ENCODE peak calls at places on chromosome 13, in six cellular contexts. D, Z, A, F, P and V are unnamed samples.

GRCh38 chr13:27526516-27526915 is 76.2 kb upstream of the MTIF3 start:
- DNase-seq in Z (no peak), D (no peak), A (no peak), P (no peak), F (no peak), V (no peak)

GRCh38 chr13:69910800-69911199 is 196.8 kb upstream of the ATXN8OS start:
- DNase-seq in A (no peak), Z (no peak), F (no peak), P (no peak), D (no peak), V (no peak)

GRCh38 chr13:45833663-45834062 is 17.9 kb downstream of the SIAH3 start:
- DNase-seq in D (no peak), F (no peak), A (peak), P (peak), Z (no peak), V (no peak)

GRCh38 chr13:75803175-75803611 is 167.1 kb downstream of the LMO7 start:
- DNase-seq in P (no peak), A (no peak), D (no peak), Z (peak), F (no peak), V (no peak)

GRCh38 chr13:30346159-30346788 is 38.9 kb upstream of the KATNAL1 start:
- DNase-seq in D (peak), P (no peak), F (no peak), Z (peak), A (no peak), V (peak)

GRCh38 chr13:48233886-48234488 is 981 bp downstream of the ITM2B start:
- DNase-seq in F (no peak), P (peak), D (no peak), A (no peak), Z (no peak), V (no peak)

GRCh38 chr13:102856603-102857002 is 10.8 kb downstream of the ERCC5 start:
- DNase-seq in A (no peak), F (no peak), Z (no peak), P (peak), D (no peak), V (no peak)

GRCh38 chr13:113148940-113149503 is 9.4 kb upstream of the PROZ start:
- DNase-seq in F (no peak), P (no peak), Z (no peak), A (no peak), D (no peak), V (no peak)

GRCh38 chr13:79423801-79424642 is 18.0 kb upstream of the RBM26 start:
- DNase-seq in P (peak), D (peak), F (peak), A (no peak), Z (no peak), V (no peak)

GRCh38 chr13:78201411-78201810 is 282.8 kb upstream of the EDNRB start:
- DNase-seq in P (no peak), D (no peak), F (no peak), A (no peak), Z (no peak), V (no peak)

GRCh38 chr13:71964491-71965108 is 97.6 kb upstream of the DACH1 start:
- DNase-seq in D (no peak), Z (no peak), A (no peak), P (no peak), F (no peak), V (no peak)

GRCh38 chr13:113861433-113862030 is 2.3 kb downstream of the GAS6 start:
- DNase-seq in Z (no peak), P (no peak), D (no peak), A (no peak), F (no peak), V (no peak)

GRCh38 chr13:105202384-105202783 is 1333.1 kb downstream of the EFNB2 start:
- DNase-seq in D (no peak), F (no peak), P (no peak), Z (no peak), A (peak), V (no peak)

GRCh38 chr13:67726979-67727378 is 496.8 kb upstream of the PCDH9 start:
- DNase-seq in F (no peak), P (no peak), A (no peak), D (no peak), Z (no peak), V (no peak)

GRCh38 chr13:113544896-113545295 is 39.7 kb upstream of the TFDP1 start:
- DNase-seq in Z (no peak), F (no peak), D (no peak), P (no peak), A (no peak), V (no peak)

GRCh38 chr13:109918179-109918651 is 131.8 kb upstream of the IRS2 start:
- DNase-seq in P (peak), D (no peak), A (peak), F (no peak), Z (no peak), V (no peak)

GRCh38 chr13:24271611-24272451 is 37.5 kb upstream of the C1QTNF9 start:
- DNase-seq in D (peak), P (peak), F (no peak), A (no peak), Z (peak), V (peak)

GRCh38 chr13:109786457-109787134 is at the start of gene IRS2:
- DNase-seq in P (peak), Z (peak), A (peak), F (peak), D (peak), V (peak)

GRCh38 chr13:113886561-113887112 is 22.8 kb upstream of the GAS6 start:
- DNase-seq in Z (no peak), D (no peak), P (no peak), A (no peak), F (no peak), V (no peak)

GRCh38 chr13:86882835-86883234 is 788.3 kb upstream of the SLITRK5 start:
- DNase-seq in F (no peak), A (no peak), P (no peak), Z (no peak), D (no peak), V (no peak)

GRCh38 chr13:31801088-31801487 is 61.8 kb downstream of the RXFP2 start:
- DNase-seq in Z (no peak), F (no peak), P (no peak), A (no peak), D (no peak), V (no peak)

GRCh38 chr13:40272776-40273139 is 393.7 kb downstream of the FOXO1 start:
- DNase-seq in F (no peak), A (no peak), Z (no peak), D (no peak), P (no peak), V (no peak)

GRCh38 chr13:110841846-110842245 is 73.0 kb downstream of the ANKRD10 start:
- DNase-seq in D (no peak), A (no peak), F (no peak), P (no peak), Z (no peak), V (no peak)

GRCh38 chr13:113411216-113412023 is 41.9 kb downstream of the ADPRHL1 start:
- DNase-seq in D (no peak), P (peak), F (no peak), Z (no peak), A (peak), V (no peak)

GRCh38 chr13:36475468-36475867 is 43.2 kb downstream of the CCNA1 start:
- DNase-seq in Z (no peak), P (no peak), A (no peak), D (no peak), F (no peak), V (no peak)

GRCh38 chr13:109431217-109431616 is 355.2 kb downstream of the IRS2 start:
- DNase-seq in F (no peak), Z (no peak), D (no peak), A (no peak), P (no peak), V (no peak)

GRCh38 chr13:98144501-98145350 is 1.8 kb downstream of the FARP1 start:
- DNase-seq in F (no peak), D (no peak), Z (no peak), P (peak), A (peak), V (no peak)

GRCh38 chr13:98697833-98698232 is 54.6 kb downstream of the SLC15A1 start:
- DNase-seq in A (no peak), P (no peak), F (no peak), D (no peak), Z (no peak), V (no peak)

GRCh38 chr13:91313103-91313502 is 34.4 kb upstream of the MIR17HG start:
- DNase-seq in F (no peak), A (no peak), D (peak), Z (no peak), P (peak), V (peak)

GRCh38 chr13:95644611-95645052 is at the start of gene DZIP1:
- DNase-seq in D (no peak), A (peak), F (peak), P (peak), Z (no peak), V (no peak)

GRCh38 chr13:45105895-45106294 is 14.4 kb upstream of the GTF2F2 start:
- DNase-seq in F (no peak), Z (no peak), D (no peak), P (no peak), A (no peak), V (no peak)

GRCh38 chr13:32538234-32538620 is 368 bp downstream of the N4BP2L2 start:
- DNase-seq in P (no peak), D (no peak), F (no peak), A (no peak), Z (no peak), V (no peak)

GRCh38 chr13:114080739-114081561 is 51.5 kb downstream of the RASA3 start:
- DNase-seq in A (no peak), F (no peak), D (no peak), P (no peak), Z (no peak), V (no peak)

GRCh38 chr13:79659161-79659560 is 178.2 kb downstream of the NDFIP2 start:
- DNase-seq in A (no peak), P (peak), F (no peak), Z (no peak), D (no peak), V (no peak)

GRCh38 chr13:84845875-84846619 is 953.2 kb downstream of the SLITRK6 start:
- DNase-seq in A (no peak), F (no peak), Z (no peak), D (no peak), P (no peak), V (no peak)

GRCh38 chr13:103007427-103007762 is 58.8 kb downstream of the SLC10A2 start:
- DNase-seq in F (no peak), A (no peak), D (no peak), Z (no peak), P (no peak), V (no peak)

GRCh38 chr13:32210081-32210480 is 105.1 kb downstream of the ZAR1L start:
- DNase-seq in F (no peak), P (no peak), D (no peak), Z (no peak), A (no peak), V (no peak)

GRCh38 chr13:42893346-42893745 is 98.7 kb downstream of the EPSTI1 start:
- DNase-seq in A (no peak), F (no peak), P (peak), Z (no peak), D (no peak), V (no peak)

GRCh38 chr13:98528663-98529064 is 48.2 kb downstream of the STK24 start:
- DNase-seq in F (no peak), A (no peak), Z (no peak), P (peak), D (no peak), V (no peak)

GRCh38 chr13:100156786-100157185 is 67.9 kb downstream of the PCCA start:
- DNase-seq in F (no peak), P (peak), D (no peak), Z (no peak), A (no peak), V (no peak)